ENCODE peak calls at places on chromosomes 13 and 19, in eight cellular contexts. One of them, this sample, is unnamed.

GRCh38 chr19:38932425-38933179 is 1.9 kb downstream of the MRPS12 start:
- DNase-seq in skeletal muscle cell: no peak
- DNase-seq in posterior cingulate gyrus: no peak
- DNase-seq in LHCN-M2: peak
- DNase-seq in activated CD4-positive, alpha-beta T cell treated with anti-CD3 and anti-CD28 coated beads for 24 hours: no peak
- DNase-seq in A549: peak
- DNase-seq in D341Med: peak
- DNase-seq in NCI-H1105 treated with DMSO at 0.1 percent for 48 hours: no peak
- DNase-seq in this sample: no peak

GRCh38 chr19:13850910-13851753 is 25.8 kb upstream of the NANOS3 start:
- DNase-seq in NCI-H1105 treated with DMSO at 0.1 percent for 48 hours: no peak
- DNase-seq in LHCN-M2: peak
- DNase-seq in D341Med: no peak
- DNase-seq in A549: peak
- DNase-seq in posterior cingulate gyrus: peak
- DNase-seq in activated CD4-positive, alpha-beta T cell treated with anti-CD3 and anti-CD28 coated beads for 24 hours: no peak
- DNase-seq in skeletal muscle cell: peak
- DNase-seq in this sample: no peak

GRCh38 chr19:46887240-46887782 is 26.5 kb downstream of the ARHGAP35 start:
- DNase-seq in LHCN-M2: no peak
- DNase-seq in posterior cingulate gyrus: no peak
- DNase-seq in skeletal muscle cell: no peak
- DNase-seq in NCI-H1105 treated with DMSO at 0.1 percent for 48 hours: no peak
- DNase-seq in activated CD4-positive, alpha-beta T cell treated with anti-CD3 and anti-CD28 coated beads for 24 hours: no peak
- DNase-seq in D341Med: no peak
- DNase-seq in A549: no peak
- DNase-seq in this sample: no peak

GRCh38 chr19:41521860-41522555 is 54.0 kb upstream of the CEACAM21 start:
- DNase-seq in skeletal muscle cell: no peak
- DNase-seq in NCI-H1105 treated with DMSO at 0.1 percent for 48 hours: peak
- DNase-seq in A549: no peak
- DNase-seq in LHCN-M2: no peak
- DNase-seq in posterior cingulate gyrus: no peak
- DNase-seq in D341Med: no peak
- DNase-seq in activated CD4-positive, alpha-beta T cell treated with anti-CD3 and anti-CD28 coated beads for 24 hours: no peak
- DNase-seq in this sample: no peak

GRCh38 chr19:35038623-35039512 is 2.7 kb upstream of the HPN start:
- DNase-seq in D341Med: no peak
- DNase-seq in NCI-H1105 treated with DMSO at 0.1 percent for 48 hours: no peak
- DNase-seq in A549: no peak
- DNase-seq in skeletal muscle cell: no peak
- DNase-seq in posterior cingulate gyrus: peak
- DNase-seq in activated CD4-positive, alpha-beta T cell treated with anti-CD3 and anti-CD28 coated beads for 24 hours: no peak
- DNase-seq in LHCN-M2: no peak
- DNase-seq in this sample: no peak

GRCh38 chr13:89950225-89950624 is 1397.3 kb upstream of the MIR17HG start:
- DNase-seq in activated CD4-positive, alpha-beta T cell treated with anti-CD3 and anti-CD28 coated beads for 24 hours: no peak
- DNase-seq in LHCN-M2: no peak
- DNase-seq in D341Med: no peak
- DNase-seq in skeletal muscle cell: no peak
- DNase-seq in NCI-H1105 treated with DMSO at 0.1 percent for 48 hours: no peak
- DNase-seq in A549: no peak
- DNase-seq in posterior cingulate gyrus: no peak
- DNase-seq in this sample: no peak

GRCh38 chr19:18967358-18968146 is 26.5 kb upstream of the HOMER3 start:
- DNase-seq in A549: peak
- DNase-seq in posterior cingulate gyrus: no peak
- DNase-seq in LHCN-M2: peak
- DNase-seq in activated CD4-positive, alpha-beta T cell treated with anti-CD3 and anti-CD28 coated beads for 24 hours: no peak
- DNase-seq in NCI-H1105 treated with DMSO at 0.1 percent for 48 hours: no peak
- DNase-seq in skeletal muscle cell: no peak
- DNase-seq in D341Med: no peak
- DNase-seq in this sample: no peak

GRCh38 chr13:73129023-73129422 is 70.2 kb downstream of the KLF5 start:
- DNase-seq in D341Med: no peak
- DNase-seq in LHCN-M2: no peak
- DNase-seq in A549: no peak
- DNase-seq in NCI-H1105 treated with DMSO at 0.1 percent for 48 hours: no peak
- DNase-seq in skeletal muscle cell: no peak
- DNase-seq in activated CD4-positive, alpha-beta T cell treated with anti-CD3 and anti-CD28 coated beads for 24 hours: no peak
- DNase-seq in posterior cingulate gyrus: no peak
- DNase-seq in this sample: no peak

GRCh38 chr19:38068851-38069250 is 155.2 kb downstream of the DPF1 start:
- DNase-seq in D341Med: peak
- DNase-seq in activated CD4-positive, alpha-beta T cell treated with anti-CD3 and anti-CD28 coated beads for 24 hours: no peak
- DNase-seq in LHCN-M2: no peak
- DNase-seq in skeletal muscle cell: no peak
- DNase-seq in posterior cingulate gyrus: no peak
- DNase-seq in NCI-H1105 treated with DMSO at 0.1 percent for 48 hours: no peak
- DNase-seq in A549: no peak
- DNase-seq in this sample: no peak

GRCh38 chr13:24459234-24459633 is 53.3 kb downstream of the PARP4 start:
- DNase-seq in activated CD4-positive, alpha-beta T cell treated with anti-CD3 and anti-CD28 coated beads for 24 hours: no peak
- DNase-seq in A549: no peak
- DNase-seq in skeletal muscle cell: peak
- DNase-seq in NCI-H1105 treated with DMSO at 0.1 percent for 48 hours: no peak
- DNase-seq in posterior cingulate gyrus: no peak
- DNase-seq in D341Med: no peak
- DNase-seq in LHCN-M2: peak
- DNase-seq in this sample: no peak

GRCh38 chr13:64075543-64076271 is 2660.1 kb upstream of the PCDH20 start:
- DNase-seq in activated CD4-positive, alpha-beta T cell treated with anti-CD3 and anti-CD28 coated beads for 24 hours: no peak
- DNase-seq in skeletal muscle cell: no peak
- DNase-seq in posterior cingulate gyrus: peak
- DNase-seq in A549: no peak
- DNase-seq in LHCN-M2: no peak
- DNase-seq in NCI-H1105 treated with DMSO at 0.1 percent for 48 hours: peak
- DNase-seq in D341Med: no peak
- DNase-seq in this sample: no peak

GRCh38 chr13:49635599-49636433 is 7.5 kb downstream of the ARL11 start:
- DNase-seq in posterior cingulate gyrus: no peak
- DNase-seq in LHCN-M2: peak
- DNase-seq in skeletal muscle cell: peak
- DNase-seq in NCI-H1105 treated with DMSO at 0.1 percent for 48 hours: no peak
- DNase-seq in A549: no peak
- DNase-seq in activated CD4-positive, alpha-beta T cell treated with anti-CD3 and anti-CD28 coated beads for 24 hours: no peak
- DNase-seq in D341Med: no peak
- DNase-seq in this sample: peak

This sample was measured in stimulated activated effector memory CD8-positive, alpha-beta T cell treated with anti-CD3 and anti-CD28 coated beads, Interleukin-12 subunit alpha, Interleukin-12 subunit beta, amount 100 ng/mL, for 72 hours.